ENCODE peak calls at places on chromosomes 6 and 20, in five cellular contexts. W is astrocyte of the cerebellum, G is IMR-90, R is GM13976, T is mammary epithelial cell. E is an unnamed sample.

GRCh38 chr6:139068846-139069245 is 40.3 kb downstream of the ABRACL start:
- DNase-seq in W (no peak), G (no peak), R (no peak), T (no peak), E (no peak)

GRCh38 chr6:40874495-40874894 is 164.5 kb downstream of the UNC5CL start:
- DNase-seq in W (no peak), G (no peak), R (no peak), T (no peak), E (no peak)

GRCh38 chr6:51866001-51866400 is 221.4 kb downstream of the PKHD1 start:
- DNase-seq in W (no peak), G (no peak), R (no peak), T (no peak), E (no peak)

GRCh38 chr6:142162780-142163179 is 15.7 kb downstream of the VTA1 start:
- DNase-seq in W (no peak), G (no peak), R (no peak), T (no peak), E (no peak)

GRCh38 chr20:43043887-43044286 is 145.8 kb downstream of the PTPRT start:
- DNase-seq in W (no peak), G (no peak), R (no peak), T (no peak), E (no peak)

GRCh38 chr20:14197097-14197496 is 140.3 kb downstream of the FLRT3 start:
- DNase-seq in W (peak; percentile 42), G (peak; percentile 64), R (no peak), T (peak; percentile 13), E (no peak)

GRCh38 chr20:33589059-33589458 is 73.1 kb upstream of the C20orf144 start:
- DNase-seq in W (no peak), G (no peak), R (no peak), T (no peak), E (no peak)

GRCh38 chr6:143579703-143580102 is 68.2 kb upstream of the FUCA2 start:
- DNase-seq in W (peak; percentile 65), G (peak; percentile 95), R (no peak), T (peak; percentile 81), E (no peak)

GRCh38 chr20:41649489-41649888 is 31.3 kb upstream of the CHD6 start:
- DNase-seq in W (no peak), G (no peak), R (no peak), T (no peak), E (no peak)

DNA sequence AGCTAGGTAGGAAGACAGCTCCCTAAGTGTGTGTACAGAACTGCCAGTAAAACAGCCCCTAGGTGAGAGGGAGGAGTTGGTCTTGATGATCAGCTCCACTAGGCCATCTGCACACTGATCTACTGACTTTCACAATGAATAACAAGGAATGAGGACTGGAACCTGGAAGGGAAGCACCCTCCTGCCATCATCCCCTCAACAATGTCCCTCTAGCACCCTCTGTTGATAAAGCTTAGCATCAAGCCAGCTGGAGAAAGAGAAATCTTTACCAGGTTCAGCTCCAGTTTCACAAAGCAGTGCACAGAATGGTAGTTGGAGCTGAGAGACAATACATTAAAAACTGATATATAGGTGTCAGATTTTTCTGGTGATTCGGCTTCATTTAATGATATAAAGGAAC is 57.2 kb upstream of the IRAK1BP1 start:
- DNase-seq in W (peak; percentile 18), G (peak; percentile 50), R (peak; percentile 22), T (peak; percentile 77), E (peak; percentile 20)
- TF ChIP-seq CTCF in W (peak; percentile 76), G (peak; percentile 77), R (peak; percentile 17), T (peak; percentile 80), E (peak; percentile 28)

DNA sequence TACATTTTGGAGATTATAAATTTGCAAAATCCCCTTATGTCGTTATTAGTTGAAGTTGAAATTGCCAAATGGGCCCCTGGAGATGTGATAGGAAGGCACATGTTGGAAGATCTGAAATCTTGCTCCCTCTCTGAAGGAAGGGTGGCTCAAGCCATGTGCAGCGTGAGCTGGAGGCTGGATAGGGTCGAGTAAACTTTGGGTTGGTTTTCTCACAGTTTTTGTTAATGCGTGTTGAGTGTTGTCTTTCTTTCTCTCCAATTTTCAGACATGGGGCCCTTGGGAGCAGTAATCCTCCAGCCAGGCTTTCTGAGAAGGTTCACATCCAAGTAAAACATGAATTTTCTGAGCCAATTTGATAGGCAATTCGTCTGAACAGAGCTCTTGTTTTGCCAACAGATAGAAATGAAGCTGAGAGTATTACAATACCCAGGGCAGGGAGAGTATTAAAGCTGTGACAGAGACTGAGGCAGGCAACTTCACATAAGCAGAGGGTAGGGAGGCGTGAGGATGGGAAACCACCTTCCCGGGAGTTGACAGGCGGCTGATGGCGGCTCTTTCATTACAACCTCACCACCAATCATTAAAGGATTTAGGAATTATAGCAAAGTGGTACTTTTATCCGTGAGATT is 73.1 kb downstream of the CD83 start:
- DNase-seq in W (no peak), G (no peak), R (no peak), T (no peak), E (no peak)
- TF ChIP-seq CTCF in W (no peak), G (no peak), R (no peak), T (no peak), E (no peak)

GRCh38 chr6:158188591-158188990 is 20.4 kb downstream of the GTF2H5 start:
- DNase-seq in W (no peak), G (no peak), R (no peak), T (no peak), E (no peak)
- TF ChIP-seq CTCF in W (no peak), G (no peak), R (no peak), T (no peak), E (no peak)

DNA sequence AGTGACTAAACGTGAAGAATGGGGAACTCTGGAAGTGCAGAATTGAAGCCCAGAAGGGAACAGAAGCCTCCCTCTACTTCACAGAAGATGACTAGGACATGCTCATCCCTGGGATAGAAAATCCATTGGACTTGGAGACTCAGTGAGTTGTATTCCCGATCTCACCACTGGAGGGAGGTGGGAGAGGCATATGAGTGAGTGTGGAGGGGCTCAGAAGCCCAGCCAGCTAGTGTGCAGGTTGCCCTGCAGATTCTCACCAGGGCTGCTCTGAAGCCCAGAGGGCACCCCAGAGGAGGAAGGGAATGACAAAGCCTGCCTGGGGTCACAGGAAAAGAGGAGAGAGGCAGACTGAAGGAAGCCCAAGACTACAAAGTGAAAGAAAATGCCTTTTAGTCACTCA is 42.1 kb upstream of the HLA-E start:
- DNase-seq in W (no peak), G (peak; percentile 8), R (no peak), T (no peak), E (no peak)
- TF ChIP-seq CTCF in W (peak; percentile 43), G (peak; percentile 7), R (no peak), T (peak; percentile 27), E (no peak)

E was measured in GM20000.